ENCODE peak calls at places on chromosomes 12 and 14, in ten cellular contexts. L, B, I, A, Q, H, N, C, R and F are unnamed samples.

GRCh38 chr12:120687570-120688289 is 781 bp downstream of the MLEC start:
- DNase-seq in L (no peak), B (peak), I (no peak), A (no peak), Q (peak), H (peak), N (peak), C (no peak), R (peak), F (no peak)

GRCh38 chr12:75666126-75666979 is 154.9 kb upstream of the KRR1 start:
- DNase-seq in L (no peak), B (peak), I (no peak), A (no peak), Q (no peak), H (no peak), N (peak), C (peak), R (peak), F (no peak)

GRCh38 chr12:118983147-118983824 is 1.9 kb downstream of the SRRM4 start:
- DNase-seq in L (no peak), B (no peak), I (no peak), A (no peak), Q (no peak), H (no peak), N (no peak), C (no peak), R (no peak), F (no peak)

GRCh38 chr14:32313977-32314376 is 15.1 kb upstream of the AKAP6 start:
- DNase-seq in L (no peak), B (no peak), I (no peak), A (no peak), Q (no peak), H (no peak), N (no peak), C (no peak), R (no peak), F (no peak)

GRCh38 chr12:114625294-114625851 is 58.6 kb downstream of the TBX3 start:
- DNase-seq in L (no peak), B (peak), I (peak), A (no peak), Q (peak), H (no peak), N (peak), C (peak), R (peak), F (no peak)

GRCh38 chr12:69894800-69895199 is 69.8 kb downstream of the MYRFL start:
- DNase-seq in L (no peak), B (no peak), I (no peak), A (no peak), Q (no peak), H (no peak), N (no peak), C (no peak), R (no peak), F (no peak)

GRCh38 chr12:1189163-1189562 is 198.1 kb downstream of the ERC1 start:
- DNase-seq in L (no peak), B (no peak), I (no peak), A (no peak), Q (no peak), H (no peak), N (no peak), C (no peak), R (no peak), F (no peak)

GRCh38 chr14:103014466-103015319 is 42.7 kb downstream of the CDC42BPB start:
- DNase-seq in L (peak), B (peak), I (no peak), A (no peak), Q (no peak), H (no peak), N (peak), C (no peak), R (peak), F (no peak)

GRCh38 chr14:69574266-69574953 is at the start of gene CCDC177:
- DNase-seq in L (peak), B (peak), I (peak), A (peak), Q (peak), H (peak), N (peak), C (peak), R (peak), F (no peak)

GRCh38 chr14:87868920-87869319 is 124.1 kb downstream of the GALC start:
- DNase-seq in L (no peak), B (no peak), I (no peak), A (no peak), Q (no peak), H (no peak), N (no peak), C (no peak), R (no peak), F (no peak)

GRCh38 chr12:61536525-61536924 is 723.7 kb upstream of the USP15 start:
- DNase-seq in L (no peak), B (no peak), I (no peak), A (no peak), Q (no peak), H (no peak), N (no peak), C (no peak), R (no peak), F (no peak)

GRCh38 chr12:46839232-46839631 is 13.4 kb upstream of the SLC38A4 start:
- DNase-seq in L (no peak), B (no peak), I (no peak), A (no peak), Q (no peak), H (no peak), N (no peak), C (no peak), R (no peak), F (no peak)

GRCh38 chr14:52179151-52179790 is 88.2 kb upstream of the PTGDR start:
- DNase-seq in L (no peak), B (no peak), I (no peak), A (no peak), Q (no peak), H (no peak), N (no peak), C (peak), R (no peak), F (no peak)

DNA sequence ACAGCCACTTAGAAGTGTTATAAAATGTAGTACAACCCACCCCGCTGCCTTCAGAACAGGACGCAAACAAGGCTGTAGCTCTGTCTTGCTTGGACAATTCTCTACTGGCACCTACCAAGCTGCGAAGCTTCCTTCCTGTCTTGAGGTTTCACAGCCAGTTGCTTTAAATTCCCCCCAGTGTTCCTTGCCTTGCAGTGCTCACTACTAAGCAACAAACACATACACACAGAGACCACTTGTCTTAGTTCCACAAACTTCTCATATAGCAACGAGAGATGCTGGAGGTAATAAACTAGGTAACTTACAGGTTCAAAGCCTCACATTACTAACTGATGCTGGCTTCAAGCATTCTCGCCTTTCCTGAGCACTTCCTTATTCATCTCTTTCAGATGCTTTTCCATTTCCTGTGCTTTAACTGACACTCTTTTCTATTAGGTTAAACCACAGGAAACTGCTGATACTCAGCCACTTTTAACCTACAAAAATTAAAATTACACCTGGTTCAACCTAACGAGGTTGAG is 91.5 kb upstream of the PTGDR start:
- DNase-seq in L (no peak), B (no peak), I (peak), A (no peak), Q (peak), H (peak), N (no peak), C (no peak), R (no peak), F (no peak)
- H3K4me3 ChIP-seq in L (no peak), B (no peak), I (no peak), A (no peak), Q (peak), H (peak), N (no peak), C (no peak), R (no peak), F (no peak)

GRCh38 chr12:88029093-88029665 is at the start of gene C12orf50:
- DNase-seq in L (no peak), B (no peak), I (no peak), A (no peak), Q (no peak), H (no peak), N (no peak), C (no peak), R (no peak), F (no peak)

DNA sequence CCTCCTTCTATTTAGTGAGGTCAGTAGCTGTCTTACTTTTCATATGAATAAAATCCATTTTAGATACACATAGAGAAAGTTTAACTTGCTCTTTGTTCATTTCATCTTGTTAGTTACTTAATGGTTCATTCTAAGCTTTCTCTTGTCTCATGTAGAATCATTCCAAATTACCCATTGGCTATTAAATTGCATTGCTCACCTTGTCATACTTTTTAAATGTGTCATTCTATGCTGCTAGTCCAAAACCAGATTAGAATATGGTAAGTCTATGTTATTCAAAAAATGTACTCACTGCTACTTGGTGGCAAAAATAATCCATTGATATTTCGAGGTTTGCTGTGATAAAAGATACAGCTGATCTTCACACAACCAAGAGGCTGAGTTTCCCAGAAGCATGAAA is 3.0 kb downstream of the C12orf50 start:
- DNase-seq in L (no peak), B (no peak), I (no peak), A (no peak), Q (no peak), H (no peak), N (no peak), C (no peak), R (no peak), F (no peak)
- H3K4me3 ChIP-seq in L (no peak), B (no peak), I (no peak), A (no peak), Q (no peak), H (no peak), N (no peak), C (no peak), R (no peak), F (no peak)

DNA sequence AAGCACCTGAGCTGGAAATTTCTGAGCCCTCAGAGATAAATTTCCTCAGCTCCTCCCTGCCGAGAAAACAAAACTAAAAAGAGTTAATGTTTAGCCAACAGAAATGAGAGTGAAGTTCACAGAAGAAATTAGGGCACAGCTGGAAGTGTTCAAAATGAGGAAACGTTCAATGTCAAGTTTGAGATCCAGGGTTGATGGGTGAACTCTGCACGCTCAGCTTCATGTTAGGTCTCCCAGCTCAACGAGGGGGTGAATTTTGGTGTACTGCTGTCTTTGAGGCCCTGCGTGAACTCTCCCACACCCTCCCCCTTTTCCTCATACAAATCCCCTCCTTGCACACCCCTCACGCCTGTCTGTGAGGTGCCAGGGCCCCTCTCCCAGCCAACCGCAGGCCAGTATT is 13.3 kb upstream of the OAS3 start:
- DNase-seq in L (no peak), B (no peak), I (no peak), A (no peak), Q (no peak), H (no peak), N (no peak), C (no peak), R (no peak), F (no peak)
- H3K4me3 ChIP-seq in L (no peak), B (no peak), I (no peak), A (no peak), Q (no peak), H (no peak), N (no peak), C (no peak), R (no peak), F (no peak)

GRCh38 chr12:85278598-85279448 is 1.2 kb upstream of the ALX1 start:
- DNase-seq in L (no peak), B (no peak), I (no peak), A (no peak), Q (no peak), H (no peak), N (no peak), C (no peak), R (no peak), F (no peak)
- H3K4me3 ChIP-seq in L (peak), B (no peak), I (no peak), A (no peak), Q (no peak), H (no peak), N (peak), C (no peak), R (no peak), F (no peak)

GRCh38 chr12:62832528-62832927 is 102.4 kb downstream of the PPM1H start:
- DNase-seq in L (no peak), B (no peak), I (no peak), A (no peak), Q (no peak), H (no peak), N (no peak), C (no peak), R (no peak), F (no peak)

GRCh38 chr12:62832027-62832426 is 102.9 kb downstream of the PPM1H start:
- DNase-seq in L (no peak), B (no peak), I (no peak), A (no peak), Q (no peak), H (no peak), N (no peak), C (no peak), R (no peak), F (no peak)

GRCh38 chr12:62833634-62834033 is 101.3 kb downstream of the PPM1H start:
- DNase-seq in L (no peak), B (no peak), I (no peak), A (no peak), Q (no peak), H (no peak), N (no peak), C (no peak), R (no peak), F (no peak)

GRCh38 chr12:62834971-62835547 is 99.9 kb downstream of the PPM1H start:
- DNase-seq in L (no peak), B (peak), I (no peak), A (no peak), Q (no peak), H (no peak), N (peak), C (no peak), R (peak), F (no peak)

GRCh38 chr12:62834406-62834805 is 100.5 kb downstream of the PPM1H start:
- DNase-seq in L (no peak), B (no peak), I (no peak), A (no peak), Q (no peak), H (no peak), N (no peak), C (no peak), R (peak), F (no peak)
- H3K4me3 ChIP-seq in L (no peak), B (no peak), I (no peak), A (no peak), Q (no peak), H (no peak), N (no peak), C (no peak), R (no peak), F (peak)

GRCh38 chr14:95533822-95534221 is 1.0 kb upstream of the GLRX5 start:
- DNase-seq in L (no peak), B (peak), I (no peak), A (no peak), Q (no peak), H (no peak), N (no peak), C (no peak), R (no peak), F (no peak)

GRCh38 chr14:95534299-95535225 is at the start of gene GLRX5:
- DNase-seq in L (peak), B (peak), I (peak), A (peak), Q (peak), H (peak), N (peak), C (peak), R (peak), F (peak)

GRCh38 chr14:95537298-95538089 is 2.6 kb downstream of the GLRX5 start:
- DNase-seq in L (no peak), B (no peak), I (no peak), A (no peak), Q (no peak), H (no peak), N (no peak), C (no peak), R (no peak), F (no peak)

GRCh38 chr14:95535226-95536021 is 574 bp downstream of the GLRX5 start:
- DNase-seq in L (no peak), B (no peak), I (no peak), A (no peak), Q (peak), H (peak), N (no peak), C (no peak), R (no peak), F (no peak)

DNA sequence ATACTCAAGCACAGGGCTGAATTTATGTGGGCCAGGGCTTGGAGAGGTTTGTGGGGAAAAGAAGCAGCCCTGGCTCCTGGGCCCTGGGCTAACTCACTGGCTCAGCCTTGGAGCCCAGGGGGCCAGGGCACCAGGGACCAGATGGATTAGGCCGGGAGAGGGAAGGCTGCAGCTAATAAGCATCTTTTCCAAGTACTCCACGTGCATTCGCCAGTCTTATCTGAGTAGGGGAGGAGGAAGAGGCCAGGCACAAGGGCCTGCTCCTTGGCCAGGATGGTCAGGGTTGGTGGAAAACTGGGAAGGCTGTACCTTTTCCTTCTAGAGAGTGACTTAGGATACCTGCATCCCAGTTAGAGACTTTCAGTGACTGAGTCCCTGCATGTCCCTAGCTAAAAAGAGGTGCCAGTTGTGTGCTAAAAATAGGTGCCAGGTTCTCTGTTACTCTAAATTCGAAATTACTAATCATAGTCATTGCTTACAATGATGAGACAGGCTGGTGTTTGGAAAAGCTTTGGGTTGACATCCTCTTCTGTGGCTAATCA is 1.3 kb downstream of the GLRX5 start:
- DNase-seq in L (no peak), B (no peak), I (no peak), A (no peak), Q (no peak), H (no peak), N (no peak), C (no peak), R (no peak), F (no peak)
- H3K4me3 ChIP-seq in L (peak), B (peak), I (peak), A (no peak), Q (peak), H (peak), N (peak), C (peak), R (peak), F (peak)